ENCODE peak calls at places on chromosome 17, in four cellular contexts. One of them, this sample, is unnamed.

GRCh38 chr17:55451758-55452468 is 30.3 kb upstream of the MMD start:
- DNase-seq in psoas muscle: no peak
- DNase-seq in AG04450: peak; percentile 66
- DNase-seq in heart left ventricle: no peak
- DNase-seq in this sample: no peak

GRCh38 chr17:70076189-70076588 is 1.2 kb downstream of the KCNJ16 start:
- DNase-seq in psoas muscle: no peak
- DNase-seq in heart left ventricle: no peak
- DNase-seq in AG04450: no peak
- DNase-seq in this sample: no peak

GRCh38 chr17:4936436-4936835 is 3.4 kb downstream of the SLC25A11 start:
- DNase-seq in heart left ventricle: no peak
- DNase-seq in AG04450: no peak
- DNase-seq in psoas muscle: peak; percentile 56
- DNase-seq in this sample: no peak

GRCh38 chr17:19418312-19418992 is 7.4 kb downstream of the RNF112 start:
- DNase-seq in heart left ventricle: no peak
- DNase-seq in psoas muscle: no peak
- DNase-seq in AG04450: no peak
- DNase-seq in this sample: peak; percentile 45

GRCh38 chr17:51147641-51148040 is 5.7 kb upstream of the NME1 start:
- DNase-seq in heart left ventricle: no peak
- DNase-seq in psoas muscle: no peak
- DNase-seq in AG04450: no peak
- DNase-seq in this sample: no peak

GRCh38 chr17:12402963-12403622 is 262.6 kb upstream of the MYOCD start:
- DNase-seq in psoas muscle: no peak
- DNase-seq in heart left ventricle: no peak
- DNase-seq in AG04450: peak; percentile 84
- DNase-seq in this sample: peak; percentile 89

GRCh38 chr17:5329784-5330557 is 47.9 kb downstream of the RABEP1 start:
- DNase-seq in psoas muscle: no peak
- DNase-seq in heart left ventricle: no peak
- DNase-seq in AG04450: no peak
- DNase-seq in this sample: no peak

GRCh38 chr17:14918540-14918939 is 346.6 kb downstream of the PMP22 start:
- DNase-seq in AG04450: no peak
- DNase-seq in heart left ventricle: no peak
- DNase-seq in psoas muscle: no peak
- DNase-seq in this sample: peak; percentile 56

GRCh38 chr17:50945779-50946222 is 79.6 kb upstream of the TOB1 start:
- DNase-seq in heart left ventricle: no peak
- DNase-seq in AG04450: no peak
- DNase-seq in psoas muscle: no peak
- DNase-seq in this sample: no peak

GRCh38 chr17:67557921-67558320 is 159.8 kb upstream of the NOL11 start:
- DNase-seq in psoas muscle: no peak
- DNase-seq in AG04450: no peak
- DNase-seq in heart left ventricle: no peak
- DNase-seq in this sample: peak; percentile 77

GRCh38 chr17:53313746-53314145 is 509.0 kb upstream of the KIF2B start:
- DNase-seq in AG04450: no peak
- DNase-seq in heart left ventricle: no peak
- DNase-seq in psoas muscle: no peak
- DNase-seq in this sample: peak; percentile 3

GRCh38 chr17:3335876-3336275 is 37.7 kb upstream of the OR3A1 start:
- DNase-seq in psoas muscle: no peak
- DNase-seq in AG04450: no peak
- DNase-seq in heart left ventricle: no peak
- DNase-seq in this sample: no peak

GRCh38 chr17:80531400-80531799 is 13.2 kb upstream of the RPTOR start:
- DNase-seq in AG04450: no peak
- DNase-seq in heart left ventricle: no peak
- DNase-seq in psoas muscle: no peak
- DNase-seq in this sample: no peak

GRCh38 chr17:33228548-33228947 is 64.5 kb downstream of the ASIC2 start:
- DNase-seq in heart left ventricle: no peak
- DNase-seq in psoas muscle: no peak
- DNase-seq in AG04450: no peak
- DNase-seq in this sample: no peak

GRCh38 chr17:83156408-83156807 is 77.0 kb downstream of the METRNL start:
- DNase-seq in AG04450: no peak
- DNase-seq in psoas muscle: no peak
- DNase-seq in heart left ventricle: no peak
- DNase-seq in this sample: no peak

GRCh38 chr17:70096861-70097260 is 21.8 kb downstream of the KCNJ16 start:
- DNase-seq in AG04450: no peak
- DNase-seq in psoas muscle: no peak
- DNase-seq in heart left ventricle: no peak
- DNase-seq in this sample: no peak

GRCh38 chr17:15213381-15214087 is 51.6 kb downstream of the PMP22 start:
- DNase-seq in heart left ventricle: no peak
- DNase-seq in psoas muscle: no peak
- DNase-seq in AG04450: no peak
- DNase-seq in this sample: peak; percentile 26

GRCh38 chr17:74296548-74296936 is 22.5 kb downstream of the DNAI2 start:
- DNase-seq in psoas muscle: peak; percentile 76
- DNase-seq in heart left ventricle: peak; percentile 78
- DNase-seq in AG04450: no peak
- DNase-seq in this sample: peak; percentile 51

GRCh38 chr17:50355701-50356341 is 9.9 kb downstream of the XYLT2 start:
- DNase-seq in heart left ventricle: peak; percentile 52
- DNase-seq in AG04450: no peak
- DNase-seq in psoas muscle: no peak
- DNase-seq in this sample: no peak

GRCh38 chr17:61410100-61410551 is 10.5 kb downstream of the TBX2 start:
- DNase-seq in heart left ventricle: no peak
- DNase-seq in psoas muscle: peak; percentile 46
- DNase-seq in AG04450: no peak
- DNase-seq in this sample: no peak

GRCh38 chr17:78338860-78339259 is 21.0 kb downstream of the SOCS3 start:
- DNase-seq in heart left ventricle: no peak
- DNase-seq in AG04450: no peak
- DNase-seq in psoas muscle: no peak
- DNase-seq in this sample: no peak

GRCh38 chr17:50904522-50905459 is 38.6 kb upstream of the TOB1 start:
- DNase-seq in AG04450: no peak
- DNase-seq in heart left ventricle: no peak
- DNase-seq in psoas muscle: peak; percentile 68
- DNase-seq in this sample: no peak

GRCh38 chr17:77120866-77121265 is 19.9 kb upstream of the SEC14L1 start:
- DNase-seq in psoas muscle: peak; percentile 59
- DNase-seq in heart left ventricle: no peak
- DNase-seq in AG04450: no peak
- DNase-seq in this sample: no peak

GRCh38 chr17:71900830-71901229 is 220.0 kb upstream of the SOX9 start:
- DNase-seq in psoas muscle: no peak
- DNase-seq in AG04450: no peak
- DNase-seq in heart left ventricle: no peak
- DNase-seq in this sample: peak; percentile 33

GRCh38 chr17:50532452-50533024 is at the start of gene EPN3:
- DNase-seq in AG04450: no peak
- DNase-seq in psoas muscle: no peak
- DNase-seq in heart left ventricle: no peak
- DNase-seq in this sample: no peak

GRCh38 chr17:80068301-80069160 is 32.1 kb downstream of the CCDC40 start:
- DNase-seq in AG04450: peak; percentile 33
- DNase-seq in psoas muscle: peak; percentile 57
- DNase-seq in heart left ventricle: no peak
- DNase-seq in this sample: peak; percentile 59

GRCh38 chr17:67696347-67696746 is 21.4 kb upstream of the NOL11 start:
- DNase-seq in AG04450: no peak
- DNase-seq in psoas muscle: no peak
- DNase-seq in heart left ventricle: no peak
- DNase-seq in this sample: no peak

GRCh38 chr17:5131146-5131715 is 15.4 kb downstream of the USP6 start:
- DNase-seq in AG04450: no peak
- DNase-seq in psoas muscle: no peak
- DNase-seq in heart left ventricle: no peak
- DNase-seq in this sample: no peak

GRCh38 chr17:72388765-72389473 is 268.1 kb downstream of the SOX9 start:
- DNase-seq in psoas muscle: no peak
- DNase-seq in AG04450: no peak
- DNase-seq in heart left ventricle: no peak
- DNase-seq in this sample: no peak

GRCh38 chr17:55625516-55625915 is 97.1 kb downstream of the TMEM100 start:
- DNase-seq in heart left ventricle: no peak
- DNase-seq in psoas muscle: no peak
- DNase-seq in AG04450: no peak
- DNase-seq in this sample: no peak

GRCh38 chr17:6163632-6164319 is 93.6 kb downstream of the WSCD1 start:
- DNase-seq in AG04450: no peak
- DNase-seq in psoas muscle: no peak
- DNase-seq in heart left ventricle: no peak
- DNase-seq in this sample: no peak

GRCh38 chr17:36068524-36068923 is 4.5 kb downstream of the CCL18 start:
- DNase-seq in AG04450: no peak
- DNase-seq in psoas muscle: no peak
- DNase-seq in heart left ventricle: no peak
- DNase-seq in this sample: no peak

GRCh38 chr17:35117984-35118383 is 1.7 kb downstream of the RAD51D start:
- DNase-seq in heart left ventricle: no peak
- DNase-seq in psoas muscle: no peak
- DNase-seq in AG04450: no peak
- DNase-seq in this sample: peak; percentile 25

GRCh38 chr17:79667121-79667715 is 56.4 kb upstream of the RBFOX3 start:
- DNase-seq in psoas muscle: no peak
- DNase-seq in heart left ventricle: no peak
- DNase-seq in AG04450: no peak
- DNase-seq in this sample: no peak

GRCh38 chr17:36632916-36633846 is 31.8 kb downstream of the MRM1 start:
- DNase-seq in psoas muscle: no peak
- DNase-seq in AG04450: no peak
- DNase-seq in heart left ventricle: no peak
- DNase-seq in this sample: no peak

GRCh38 chr17:13698832-13699231 is 97.1 kb upstream of the HS3ST3A1 start:
- DNase-seq in AG04450: no peak
- DNase-seq in heart left ventricle: no peak
- DNase-seq in psoas muscle: no peak
- DNase-seq in this sample: no peak
- TF ChIP-seq CTCF in AG04450: no peak
- TF ChIP-seq CTCF in heart left ventricle: no peak
- TF ChIP-seq CTCF in psoas muscle: no peak
- TF ChIP-seq CTCF in this sample: no peak

GRCh38 chr17:48589831-48590602 is at the start of gene HOXB3:
- DNase-seq in psoas muscle: no peak
- DNase-seq in heart left ventricle: no peak
- DNase-seq in AG04450: no peak
- DNase-seq in this sample: no peak

GRCh38 chr17:48589060-48589830 is 796 bp downstream of the HOXB3 start:
- DNase-seq in psoas muscle: no peak
- DNase-seq in heart left ventricle: no peak
- DNase-seq in AG04450: no peak
- DNase-seq in this sample: no peak

GRCh38 chr17:48587276-48588073 is 2.6 kb downstream of the HOXB3 start:
- DNase-seq in AG04450: no peak
- DNase-seq in psoas muscle: no peak
- DNase-seq in heart left ventricle: no peak
- DNase-seq in this sample: no peak

GRCh38 chr17:48588074-48588415 is 2.0 kb downstream of the HOXB3 start:
- DNase-seq in psoas muscle: no peak
- DNase-seq in heart left ventricle: no peak
- DNase-seq in AG04450: no peak
- DNase-seq in this sample: no peak

GRCh38 chr17:48588519-48588918 is 1.5 kb downstream of the HOXB3 start:
- DNase-seq in psoas muscle: no peak
- DNase-seq in heart left ventricle: no peak
- DNase-seq in AG04450: no peak
- DNase-seq in this sample: no peak
- H3K27me3 ChIP-seq in psoas muscle: no peaks in the 10 kb centered on the region
- H3K27me3 ChIP-seq in heart left ventricle: peaks cover 47% of the 10 kb centered on the region
- H3K27me3 ChIP-seq in AG04450: no peaks in the 10 kb centered on the region
- H3K27me3 ChIP-seq in this sample: peaks cover 93% of the 10 kb centered on the region

GRCh38 chr17:75321506-75321905 is 32.3 kb upstream of the SLC25A19 start:
- DNase-seq in AG04450: no peak
- DNase-seq in heart left ventricle: no peak
- DNase-seq in psoas muscle: no peak
- DNase-seq in this sample: no peak
- H3K27ac ChIP-seq in AG04450: no peak overlapping the region
- H3K27ac ChIP-seq in heart left ventricle: no peak overlapping the region
- H3K27ac ChIP-seq in psoas muscle: no peak overlapping the region
- H3K27ac ChIP-seq in this sample: no peak overlapping the region

GRCh38 chr17:29245401-29245800 is 1.3 kb upstream of the CRYBA1 start:
- DNase-seq in AG04450: no peak
- DNase-seq in psoas muscle: no peak
- DNase-seq in heart left ventricle: no peak
- DNase-seq in this sample: no peak

GRCh38 chr17:29247219-29247618 is 560 bp downstream of the CRYBA1 start:
- DNase-seq in heart left ventricle: no peak
- DNase-seq in AG04450: no peak
- DNase-seq in psoas muscle: no peak
- DNase-seq in this sample: no peak

GRCh38 chr17:29248845-29249244 is 2.2 kb downstream of the CRYBA1 start:
- DNase-seq in AG04450: no peak
- DNase-seq in psoas muscle: no peak
- DNase-seq in heart left ventricle: no peak
- DNase-seq in this sample: no peak

GRCh38 chr17:29243792-29244191 is 2.9 kb upstream of the CRYBA1 start:
- DNase-seq in heart left ventricle: no peak
- DNase-seq in AG04450: no peak
- DNase-seq in psoas muscle: no peak
- DNase-seq in this sample: peak; percentile 66

DNA sequence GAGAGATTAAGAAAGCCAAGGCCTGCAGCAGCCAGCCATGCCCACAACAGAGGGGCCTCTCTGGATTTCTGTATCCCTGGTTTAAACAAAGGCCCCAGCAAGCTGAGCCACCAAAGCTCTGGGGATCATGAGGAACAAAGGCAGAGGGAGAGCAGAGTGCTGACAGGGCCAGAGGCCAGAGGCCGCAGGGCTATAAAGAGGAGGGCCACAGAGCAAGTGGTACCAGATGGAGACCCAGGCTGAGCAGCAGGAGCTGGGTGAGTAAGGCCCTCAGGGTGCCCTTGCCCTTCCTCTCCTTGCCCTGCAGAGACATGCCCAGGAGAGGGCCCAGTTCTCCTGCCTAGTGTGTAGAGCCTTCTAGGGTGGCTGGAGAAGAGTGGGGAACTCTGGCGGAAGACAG is at the start of gene CRYBA1:
- DNase-seq in AG04450: no peak
- DNase-seq in psoas muscle: no peak
- DNase-seq in heart left ventricle: no peak
- DNase-seq in this sample: no peak
- TF ChIP-seq CTCF in AG04450: no peak
- TF ChIP-seq CTCF in psoas muscle: no peak
- TF ChIP-seq CTCF in heart left ventricle: no peak
- TF ChIP-seq CTCF in this sample: no peak

DNA sequence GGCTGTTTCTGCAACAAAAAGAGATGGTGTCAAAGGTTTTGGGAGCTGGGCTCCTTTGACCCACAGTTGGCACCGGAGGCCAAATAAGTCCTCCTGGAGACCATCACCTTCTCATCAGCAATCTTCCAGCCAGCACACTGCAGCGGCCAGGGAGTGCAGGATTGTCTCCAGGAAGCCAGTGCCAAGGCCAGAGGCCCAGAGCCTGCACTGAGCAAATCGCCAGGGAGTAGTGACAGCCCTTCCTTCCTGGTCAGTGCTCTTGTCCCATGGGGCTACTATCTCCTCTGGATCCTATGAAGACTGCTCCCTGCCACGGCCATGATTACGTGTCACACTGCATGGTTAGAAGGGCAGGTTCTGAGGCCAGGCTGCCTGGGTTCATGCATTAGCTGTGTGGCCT is 134.3 kb upstream of the CRHR1 start:
- DNase-seq in AG04450: no peak
- DNase-seq in heart left ventricle: no peak
- DNase-seq in psoas muscle: no peak
- DNase-seq in this sample: no peak
- H3K27me3 ChIP-seq in AG04450: peaks cover 23% of the 10 kb centered on the region
- H3K27me3 ChIP-seq in heart left ventricle: no peaks in the 10 kb centered on the region
- H3K27me3 ChIP-seq in psoas muscle: no peaks in the 10 kb centered on the region
- H3K27me3 ChIP-seq in this sample: no peaks in the 10 kb centered on the region